ENCODE peak calls at places on chromosomes 16 and 17, in seven cellular contexts. R is heart right ventricle, S is PC-9, E is fibroblast of lung, O is A549, P is tibial artery, M is PC-3. B is an unnamed sample.
A peak's percentile ranks its signal among the peaks of the same experiment; 100 is the strongest.

GRCh38 chr17:63498621-63499195 is 21.8 kb downstream of the ACE start:
- DNase-seq in R (no peak), S (no peak), E (peak; percentile 71), O (no peak), P (no peak), M (peak; percentile 11), B (no peak)

GRCh38 chr16:56755038-56755437 is 25.1 kb downstream of the NUP93 start:
- DNase-seq in R (no peak), S (no peak), E (no peak), O (no peak), P (no peak), M (no peak), B (no peak)

GRCh38 chr16:50335198-50335958 is 33.4 kb downstream of the BRD7 start:
- DNase-seq in R (no peak), S (no peak), E (no peak), O (no peak), P (no peak), M (no peak), B (no peak)

GRCh38 chr16:67714522-67714921 is 4.6 kb downstream of the GFOD2 start:
- DNase-seq in R (no peak), S (no peak), E (no peak), O (no peak), P (no peak), M (no peak), B (no peak)

GRCh38 chr16:26824469-26824868 is 242.3 kb upstream of the C16orf82 start:
- DNase-seq in R (no peak), S (no peak), E (no peak), O (no peak), P (no peak), M (no peak), B (no peak)

GRCh38 chr17:82752371-82753200 is 721 bp downstream of the TBCD start:
- DNase-seq in R (peak; percentile 19), S (peak; percentile 37), E (peak; percentile 18), O (no peak), P (no peak), M (no peak), B (peak; percentile 64)

GRCh38 chr17:63697341-63698286 is 2.3 kb downstream of the LIMD2 start:
- DNase-seq in R (peak; percentile 34), S (peak; percentile 42), E (no peak), O (peak; percentile 69), P (no peak), M (peak; percentile 74), B (peak; percentile 83)

GRCh38 chr17:74870512-74870911 is 2.3 kb downstream of the FDXR start:
- DNase-seq in R (no peak), S (no peak), E (peak; percentile 63), O (no peak), P (no peak), M (peak; percentile 37), B (no peak)

GRCh38 chr16:77647726-77648125 is 74.6 kb upstream of the NUDT7 start:
- DNase-seq in R (no peak), S (no peak), E (peak; percentile 61), O (no peak), P (no peak), M (no peak), B (no peak)

GRCh38 chr16:84284168-84284722 is 10.4 kb upstream of the WFDC1 start:
- DNase-seq in R (peak; percentile 62), S (no peak), E (no peak), O (no peak), P (no peak), M (no peak), B (peak; percentile 54)

GRCh38 chr17:60491771-60492170 is 34.3 kb downstream of the APPBP2 start:
- DNase-seq in R (no peak), S (no peak), E (no peak), O (peak; percentile 23), P (no peak), M (no peak), B (no peak)

GRCh38 chr16:81542609-81543570 is 98.3 kb downstream of the CMIP start:
- DNase-seq in R (no peak), S (no peak), E (no peak), O (no peak), P (no peak), M (no peak), B (no peak)

GRCh38 chr17:7262192-7263070 is at the start of gene CLDN7:
- DNase-seq in R (no peak), S (peak; percentile 99), E (no peak), O (no peak), P (no peak), M (peak; percentile 85), B (no peak)

GRCh38 chr16:65950211-65950610 is 416.3 kb upstream of the CDH5 start:
- DNase-seq in R (no peak), S (no peak), E (peak; percentile 3), O (no peak), P (no peak), M (peak; percentile 6), B (no peak)

GRCh38 chr16:3180445-3180878 is 7.5 kb upstream of the OR1F1 start:
- DNase-seq in R (no peak), S (no peak), E (no peak), O (peak; percentile 76), P (no peak), M (no peak), B (no peak)

GRCh38 chr17:76292567-76292966 is 15.5 kb downstream of the QRICH2 start:
- DNase-seq in R (no peak), S (no peak), E (no peak), O (no peak), P (no peak), M (no peak), B (no peak)

GRCh38 chr17:19713462-19713861 is 2.9 kb downstream of the SLC47A2 start:
- DNase-seq in R (no peak), S (no peak), E (no peak), O (no peak), P (no peak), M (peak; percentile 16), B (no peak)

GRCh38 chr16:31860508-31860907 is 13.1 kb upstream of the ZNF267 start:
- DNase-seq in R (no peak), S (no peak), E (no peak), O (no peak), P (no peak), M (no peak), B (no peak)

GRCh38 chr16:21638573-21638975 is 13.8 kb downstream of the IGSF6 start:
- DNase-seq in R (no peak), S (no peak), E (peak; percentile 69), O (no peak), P (no peak), M (peak; percentile 82), B (no peak)

GRCh38 chr16:70715860-70716357 is 30.1 kb upstream of the MTSS2 start:
- DNase-seq in R (no peak), S (no peak), E (peak; percentile 56), O (no peak), P (no peak), M (peak; percentile 58), B (no peak)

GRCh38 chr16:80294172-80294571 is 246.6 kb upstream of the DYNLRB2 start:
- DNase-seq in R (no peak), S (no peak), E (peak; percentile 35), O (no peak), P (no peak), M (no peak), B (no peak)

GRCh38 chr16:88338111-88338510 is 44.6 kb upstream of the ZNF469 start:
- DNase-seq in R (no peak), S (no peak), E (no peak), O (no peak), P (no peak), M (no peak), B (no peak)

GRCh38 chr16:4042581-4042980 is 73.7 kb downstream of the ADCY9 start:
- DNase-seq in R (no peak), S (no peak), E (no peak), O (no peak), P (no peak), M (no peak), B (no peak)

DNA sequence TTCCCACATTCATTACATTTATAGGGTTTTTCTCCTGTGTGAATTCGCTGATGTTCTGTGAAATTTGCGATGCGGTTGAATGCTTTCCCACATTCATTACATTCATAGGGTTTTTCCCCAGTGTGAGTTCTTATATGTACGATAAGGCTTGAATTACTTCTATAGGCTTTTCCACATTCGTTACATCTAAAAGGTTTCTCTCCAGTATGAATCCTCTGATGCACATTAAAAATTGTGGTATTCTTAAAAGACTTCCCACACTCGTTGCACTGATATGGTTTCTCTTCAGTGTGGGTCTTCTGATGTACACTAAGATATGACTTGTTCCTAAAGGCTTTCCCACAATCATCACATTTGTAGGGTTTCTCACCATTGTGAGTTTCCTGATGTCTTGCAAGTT is 30.4 kb downstream of the ZNF624 start:
- DNase-seq in R (no peak), S (no peak), E (no peak), O (no peak), P (no peak), M (no peak), B (no peak)
- H3K9me3 ChIP-seq in R (peaks cover 27% of the 10 kb centered on the region), S (peaks cover 45% of the 10 kb centered on the region), E (no peaks in the 10 kb centered on the region), O (peaks cover 99% of the 10 kb centered on the region), P (peaks cover 46% of the 10 kb centered on the region), M (peaks cover 89% of the 10 kb centered on the region), B (peaks cover 84% of the 10 kb centered on the region)

GRCh38 chr17:68608515-68609130 is 7.5 kb upstream of the FAM20A start:
- DNase-seq in R (no peak), S (no peak), E (no peak), O (no peak), P (no peak), M (no peak), B (no peak)
- H3K9me3 ChIP-seq in R (peaks cover 3% of the 10 kb centered on the region), S (peaks cover 6% of the 10 kb centered on the region), E (no peaks in the 10 kb centered on the region), O (peaks cover 32% of the 10 kb centered on the region), P (peaks cover 33% of the 10 kb centered on the region), M (peaks cover 12% of the 10 kb centered on the region), B (peaks cover 39% of the 10 kb centered on the region)

GRCh38 chr17:80622170-80622466 is 77.5 kb downstream of the RPTOR start:
- DNase-seq in R (no peak), S (no peak), E (no peak), O (no peak), P (no peak), M (no peak), B (no peak)
- H3K9me3 ChIP-seq in R (no peaks in the 10 kb centered on the region), S (no peaks in the 10 kb centered on the region), E (no peaks in the 10 kb centered on the region), O (no peaks in the 10 kb centered on the region), P (no peaks in the 10 kb centered on the region), M (no peaks in the 10 kb centered on the region), B (no peaks in the 10 kb centered on the region)

GRCh38 chr16:48583075-48584065 is 26.6 kb downstream of the N4BP1 start:
- DNase-seq in R (no peak), S (no peak), E (peak; percentile 79), O (no peak), P (no peak), M (no peak), B (no peak)
- H3K9me3 ChIP-seq in R (no peaks in the 10 kb centered on the region), S (peaks cover 9% of the 10 kb centered on the region), E (no peaks in the 10 kb centered on the region), O (peaks cover 19% of the 10 kb centered on the region), P (peaks cover 6% of the 10 kb centered on the region), M (peaks cover 10% of the 10 kb centered on the region), B (peaks cover 7% of the 10 kb centered on the region)

GRCh38 chr16:856811-857210 is 56.3 kb upstream of the GNG13 start:
- DNase-seq in R (no peak), S (no peak), E (no peak), O (no peak), P (no peak), M (no peak), B (no peak)
- H3K9me3 ChIP-seq in R (no peaks in the 10 kb centered on the region), S (no peaks in the 10 kb centered on the region), E (no peaks in the 10 kb centered on the region), O (peaks cover 21% of the 10 kb centered on the region), P (no peaks in the 10 kb centered on the region), M (no peaks in the 10 kb centered on the region), B (no peaks in the 10 kb centered on the region)

B was measured in psoas muscle.